ENCODE peak calls at places on chromosomes 5 and 9, in nine cellular contexts. J, S, D, R, G, C, O, X and E are unnamed samples. For H3K4me1, the result is how much of the 10 kb centered on the place peaks cover.

GRCh38 chr9:16824545-16825041 is 45.9 kb downstream of the BNC2 start:
- DNase-seq in J (no peak), S (no peak), D (no peak), R (peak), G (no peak), C (peak), O (no peak), X (no peak), E (no peak)

GRCh38 chr9:110083866-110084265 is 124.1 kb downstream of the C9orf152 start:
- DNase-seq in J (no peak), S (no peak), D (no peak), R (no peak), G (no peak), C (no peak), O (no peak), X (no peak), E (no peak)

GRCh38 chr9:99358668-99359067 is 136.6 kb downstream of the SEC61B start:
- DNase-seq in J (peak), S (no peak), D (no peak), R (no peak), G (no peak), C (no peak), O (no peak), X (no peak), E (no peak)

GRCh38 chr5:79974896-79975295 is 16.2 kb downstream of the MTX3 start:
- DNase-seq in J (no peak), S (no peak), D (no peak), R (no peak), G (no peak), C (no peak), O (no peak), X (no peak), E (no peak)

GRCh38 chr5:143041972-143042770 is 272.0 kb downstream of the ARHGAP26 start:
- DNase-seq in J (no peak), S (no peak), D (no peak), R (no peak), G (no peak), C (no peak), O (no peak), X (no peak), E (no peak)

GRCh38 chr5:119071573-119071874 is 637 bp downstream of the DMXL1 start:
- DNase-seq in J (no peak), S (peak), D (no peak), R (peak), G (no peak), C (no peak), O (no peak), X (no peak), E (no peak)

GRCh38 chr5:175873090-175873454 is 1.7 kb downstream of the CPLX2 start:
- DNase-seq in J (no peak), S (no peak), D (no peak), R (no peak), G (no peak), C (no peak), O (no peak), X (no peak), E (no peak)

GRCh38 chr5:34415559-34416198 is 240.4 kb upstream of the RAI14 start:
- DNase-seq in J (no peak), S (no peak), D (no peak), R (peak), G (no peak), C (no peak), O (no peak), X (peak), E (no peak)

GRCh38 chr9:101388507-101388993 is 3.7 kb upstream of the BAAT start:
- DNase-seq in J (no peak), S (no peak), D (no peak), R (no peak), G (no peak), C (no peak), O (no peak), X (no peak), E (no peak)

GRCh38 chr5:138975098-138975847 is 100.1 kb upstream of the LRRTM2 start:
- DNase-seq in J (peak), S (no peak), D (no peak), R (no peak), G (no peak), C (no peak), O (no peak), X (no peak), E (no peak)

GRCh38 chr9:16333697-16334096 is 536.8 kb downstream of the BNC2 start:
- DNase-seq in J (no peak), S (no peak), D (no peak), R (no peak), G (no peak), C (no peak), O (no peak), X (no peak), E (no peak)

GRCh38 chr9:101791938-101792337 is 53.5 kb upstream of the GRIN3A start:
- DNase-seq in J (no peak), S (peak), D (no peak), R (peak), G (peak), C (peak), O (peak), X (peak), E (peak)

GRCh38 chr9:99326112-99326916 is 104.2 kb downstream of the SEC61B start:
- DNase-seq in J (no peak), S (no peak), D (no peak), R (no peak), G (no peak), C (no peak), O (no peak), X (no peak), E (no peak)

GRCh38 chr9:128920381-128921058 is at the start of gene PHYHD1:
- DNase-seq in J (peak), S (peak), D (peak), R (no peak), G (no peak), C (no peak), O (no peak), X (no peak), E (no peak)

GRCh38 chr5:133365738-133366137 is 246.6 kb downstream of the FSTL4 start:
- DNase-seq in J (no peak), S (no peak), D (no peak), R (no peak), G (no peak), C (no peak), O (no peak), X (no peak), E (no peak)

GRCh38 chr5:76604838-76605237 is 18.4 kb downstream of the F2RL2 start:
- DNase-seq in J (no peak), S (no peak), D (no peak), R (no peak), G (no peak), C (no peak), O (no peak), X (no peak), E (no peak)

GRCh38 chr5:132754947-132755346 is 7.7 kb downstream of the CCNI2 start:
- DNase-seq in J (no peak), S (no peak), D (no peak), R (no peak), G (peak), C (no peak), O (no peak), X (no peak), E (no peak)

GRCh38 chr9:74496819-74497749 is at the start of gene RORB:
- DNase-seq in J (peak), S (no peak), D (peak), R (peak), G (peak), C (peak), O (peak), X (peak), E (no peak)

GRCh38 chr9:106869458-106869857 is 6.5 kb downstream of the ZNF462 start:
- DNase-seq in J (no peak), S (no peak), D (no peak), R (no peak), G (no peak), C (no peak), O (no peak), X (no peak), E (no peak)

GRCh38 chr9:33510264-33511183 is 13.5 kb upstream of the ANKRD18B start:
- DNase-seq in J (peak), S (no peak), D (peak), R (peak), G (peak), C (peak), O (peak), X (peak), E (no peak)

GRCh38 chr9:33197279-33197678 is 30.1 kb upstream of the B4GALT1 start:
- DNase-seq in J (peak), S (no peak), D (no peak), R (no peak), G (no peak), C (no peak), O (no peak), X (no peak), E (no peak)

GRCh38 chr9:81534138-81534865 is 155.0 kb downstream of the TLE1 start:
- DNase-seq in J (no peak), S (no peak), D (no peak), R (no peak), G (no peak), C (no peak), O (peak), X (no peak), E (no peak)

GRCh38 chr5:22539756-22540155 is 313.4 kb downstream of the CDH12 start:
- DNase-seq in J (no peak), S (no peak), D (no peak), R (no peak), G (no peak), C (no peak), O (no peak), X (no peak), E (no peak)

GRCh38 chr9:133057006-133057405 is 4.8 kb upstream of the CEL start:
- DNase-seq in J (no peak), S (no peak), D (peak), R (no peak), G (peak), C (no peak), O (no peak), X (no peak), E (no peak)

GRCh38 chr5:99102073-99102697 is 173.4 kb upstream of the CHD1 start:
- DNase-seq in J (no peak), S (no peak), D (no peak), R (no peak), G (no peak), C (no peak), O (no peak), X (no peak), E (no peak)

GRCh38 chr5:106875591-106876297 is 795.0 kb downstream of the EFNA5 start:
- DNase-seq in J (no peak), S (peak), D (peak), R (peak), G (no peak), C (no peak), O (peak), X (peak), E (peak)

GRCh38 chr5:151086905-151087360 is 6.1 kb upstream of the TNIP1 start:
- DNase-seq in J (no peak), S (peak), D (no peak), R (peak), G (no peak), C (no peak), O (no peak), X (no peak), E (no peak)

GRCh38 chr5:12413075-12413474 is 508.8 kb upstream of the CTNND2 start:
- DNase-seq in J (no peak), S (no peak), D (no peak), R (no peak), G (no peak), C (no peak), O (no peak), X (no peak), E (no peak)

GRCh38 chr5:157184117-157184516 is 3.5 kb downstream of the ITK start:
- DNase-seq in J (no peak), S (no peak), D (no peak), R (no peak), G (no peak), C (no peak), O (no peak), X (no peak), E (no peak)
- H3K4me3 ChIP-seq in J (no peak), S (no peak), D (no peak), R (no peak), G (no peak), C (no peak), O (no peak), X (no peak), E (no peak)

DNA sequence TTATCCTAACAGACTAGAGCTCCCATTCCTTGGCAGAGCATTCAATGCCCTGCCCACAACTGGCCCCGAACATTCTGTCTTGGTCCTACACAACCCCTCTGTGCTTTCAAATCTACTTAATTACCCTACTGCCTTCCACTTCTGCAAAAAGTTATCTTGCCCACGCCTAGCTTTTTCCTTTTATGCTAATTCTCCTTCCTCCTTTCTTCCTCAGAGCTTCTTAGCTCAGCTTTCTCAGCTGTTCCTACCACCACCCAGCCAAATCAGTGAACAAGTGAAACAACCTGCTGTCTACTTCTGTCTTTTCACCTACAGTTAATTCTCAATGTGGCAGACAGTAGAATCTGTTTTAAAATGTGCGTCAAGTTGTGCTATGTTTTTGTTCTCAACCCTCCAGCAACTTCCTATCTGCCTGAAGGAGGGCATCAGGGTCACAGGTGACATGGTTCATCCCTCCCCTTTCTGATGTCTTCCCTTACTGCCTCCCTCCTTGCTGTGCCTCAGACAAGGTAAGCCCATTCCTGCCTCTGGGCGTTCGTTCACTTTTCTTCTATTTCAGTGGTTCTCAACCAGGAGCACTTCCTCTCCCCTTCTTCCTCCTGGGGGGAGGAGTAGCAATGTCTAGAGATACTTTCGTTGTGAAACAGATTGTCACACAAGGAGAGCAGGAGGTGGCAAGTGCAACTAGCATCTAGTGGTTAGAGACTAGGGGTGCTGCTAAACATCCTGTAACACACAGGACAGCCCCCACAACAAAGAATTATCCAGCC is 1.3 kb upstream of the REEP5 start:
- DNase-seq in J (no peak), S (peak), D (no peak), R (peak), G (peak), C (no peak), O (no peak), X (no peak), E (no peak)
- H3K4me1 ChIP-seq in J (under half), S (half or more), D (under half), R (under half), G (half or more), C (under half), O (under half), X (under half), E (under half)

GRCh38 chr5:88878976-88879375 is 4.0 kb downstream of the MEF2C start:
- DNase-seq in J (no peak), S (no peak), D (no peak), R (peak), G (no peak), C (no peak), O (no peak), X (no peak), E (no peak)
- H3K4me3 ChIP-seq in J (peak), S (no peak), D (no peak), R (peak), G (no peak), C (no peak), O (no peak), X (no peak), E (no peak)

GRCh38 chr5:78000191-78000590 is 224.1 kb upstream of the TBCA start:
- DNase-seq in J (no peak), S (no peak), D (no peak), R (no peak), G (no peak), C (no peak), O (no peak), X (no peak), E (no peak)

GRCh38 chr5:78001198-78001597 is 225.1 kb upstream of the TBCA start:
- DNase-seq in J (no peak), S (no peak), D (no peak), R (no peak), G (no peak), C (no peak), O (no peak), X (no peak), E (no peak)

GRCh38 chr5:77995793-77996409 is 219.8 kb upstream of the TBCA start:
- DNase-seq in J (no peak), S (no peak), D (no peak), R (no peak), G (no peak), C (no peak), O (no peak), X (no peak), E (no peak)

GRCh38 chr5:77996943-77997342 is 220.8 kb upstream of the TBCA start:
- DNase-seq in J (no peak), S (no peak), D (no peak), R (no peak), G (no peak), C (no peak), O (no peak), X (no peak), E (no peak)

GRCh38 chr5:77999013-77999798 is 223.1 kb upstream of the TBCA start:
- DNase-seq in J (no peak), S (no peak), D (no peak), R (no peak), G (no peak), C (no peak), O (no peak), X (no peak), E (no peak)
- H3K4me1 ChIP-seq in J (under half), S (under half), D (under half), R (under half), G (under half), C (under half), O (under half), X (under half), E (under half)

GRCh38 chr5:89087551-89088318 is 204.8 kb upstream of the MEF2C start:
- DNase-seq in J (no peak), S (no peak), D (no peak), R (no peak), G (no peak), C (no peak), O (no peak), X (peak), E (no peak)
- H3K4me3 ChIP-seq in J (no peak), S (no peak), D (no peak), R (no peak), G (no peak), C (no peak), O (no peak), X (no peak), E (no peak)